ENCODE peak calls at places on chromosome 21, in four cellular contexts. One of them, this sample, is unnamed. For H3K27me3, the result is how much of the 10 kb centered on the place peaks cover.

GRCh38 chr21:17780539-17780938 is 38.6 kb downstream of the C21orf91 start:
- DNase-seq in K562: no peak
- DNase-seq in GM12878: peak
- DNase-seq in HepG2: no peak
- DNase-seq in this sample: no peak

GRCh38 chr21:15355066-15355465 is 290.3 kb upstream of the NRIP1 start:
- DNase-seq in HepG2: no peak
- DNase-seq in GM12878: no peak
- DNase-seq in K562: no peak
- DNase-seq in this sample: no peak

GRCh38 chr21:32719085-32719484 is 8.7 kb downstream of the SYNJ1 start:
- DNase-seq in GM12878: no peak
- DNase-seq in HepG2: no peak
- DNase-seq in K562: no peak
- DNase-seq in this sample: no peak

GRCh38 chr21:44533891-44534627 is 5.9 kb downstream of the KRTAP10-1 start:
- DNase-seq in K562: peak
- DNase-seq in GM12878: no peak
- DNase-seq in HepG2: no peak
- DNase-seq in this sample: no peak

GRCh38 chr21:38277501-38278111 is 20.8 kb downstream of the KCNJ15 start:
- DNase-seq in GM12878: no peak
- DNase-seq in HepG2: no peak
- DNase-seq in K562: no peak
- DNase-seq in this sample: no peak

GRCh38 chr21:31772674-31773555 is 41.0 kb upstream of the SCAF4 start:
- DNase-seq in GM12878: peak
- DNase-seq in HepG2: no peak
- DNase-seq in K562: no peak
- DNase-seq in this sample: no peak

GRCh38 chr21:38965241-38965640 is 159.5 kb downstream of the ETS2 start:
- DNase-seq in HepG2: peak
- DNase-seq in K562: no peak
- DNase-seq in GM12878: no peak
- DNase-seq in this sample: no peak

GRCh38 chr21:25961042-25961441 is 209.5 kb downstream of the APP start:
- DNase-seq in GM12878: no peak
- DNase-seq in K562: no peak
- DNase-seq in HepG2: no peak
- DNase-seq in this sample: peak

GRCh38 chr21:21751286-21751685 is 753.1 kb downstream of the NCAM2 start:
- DNase-seq in HepG2: no peak
- DNase-seq in GM12878: no peak
- DNase-seq in K562: no peak
- DNase-seq in this sample: no peak

GRCh38 chr21:40151611-40152010 is 284.4 kb downstream of the PCP4 start:
- DNase-seq in K562: no peak
- DNase-seq in HepG2: no peak
- DNase-seq in GM12878: no peak
- DNase-seq in this sample: no peak

GRCh38 chr21:15534450-15534886 is 195.3 kb upstream of the USP25 start:
- DNase-seq in HepG2: no peak
- DNase-seq in K562: no peak
- DNase-seq in GM12878: no peak
- DNase-seq in this sample: peak

GRCh38 chr21:32233055-32233546 is 45.7 kb downstream of the MIS18A start:
- DNase-seq in HepG2: no peak
- DNase-seq in GM12878: no peak
- DNase-seq in K562: no peak
- DNase-seq in this sample: no peak

GRCh38 chr21:39048064-39048463 is 135.2 kb downstream of the PSMG1 start:
- DNase-seq in K562: no peak
- DNase-seq in GM12878: no peak
- DNase-seq in HepG2: peak
- DNase-seq in this sample: peak

GRCh38 chr21:18772876-18773275 is 369.3 kb upstream of the TMPRSS15 start:
- DNase-seq in GM12878: no peak
- DNase-seq in HepG2: no peak
- DNase-seq in K562: no peak
- DNase-seq in this sample: no peak

GRCh38 chr21:39471598-39471997 is 19.8 kb downstream of the SH3BGR start:
- DNase-seq in GM12878: no peak
- DNase-seq in HepG2: no peak
- DNase-seq in K562: no peak
- DNase-seq in this sample: no peak

GRCh38 chr21:39612233-39613028 is at the start of gene B3GALT5:
- DNase-seq in K562: no peak
- DNase-seq in GM12878: no peak
- DNase-seq in HepG2: no peak
- DNase-seq in this sample: peak

GRCh38 chr21:16563795-16564194 is 834.0 kb downstream of the USP25 start:
- DNase-seq in GM12878: no peak
- DNase-seq in HepG2: peak
- DNase-seq in K562: no peak
- DNase-seq in this sample: peak

GRCh38 chr21:30674312-30674711 is 31.6 kb downstream of the KRTAP20-3 start:
- DNase-seq in K562: no peak
- DNase-seq in HepG2: no peak
- DNase-seq in GM12878: no peak
- DNase-seq in this sample: no peak

GRCh38 chr21:38740131-38740530 is 65.6 kb upstream of the ETS2 start:
- DNase-seq in HepG2: no peak
- DNase-seq in GM12878: no peak
- DNase-seq in K562: no peak
- DNase-seq in this sample: no peak

GRCh38 chr21:33026878-33027400 is 1.2 kb downstream of the OLIG2 start:
- DNase-seq in HepG2: no peak
- DNase-seq in K562: no peak
- DNase-seq in GM12878: no peak
- DNase-seq in this sample: peak

GRCh38 chr21:15441060-15441493 is 288.7 kb upstream of the USP25 start:
- DNase-seq in K562: no peak
- DNase-seq in HepG2: peak
- DNase-seq in GM12878: no peak
- DNase-seq in this sample: peak

GRCh38 chr21:39120876-39121599 is 62.2 kb downstream of the PSMG1 start:
- DNase-seq in GM12878: no peak
- DNase-seq in HepG2: no peak
- DNase-seq in K562: no peak
- DNase-seq in this sample: peak

GRCh38 chr21:29192999-29193563 is 62.6 kb downstream of the MAP3K7CL start:
- DNase-seq in K562: no peak
- DNase-seq in HepG2: no peak
- DNase-seq in GM12878: no peak
- DNase-seq in this sample: no peak

GRCh38 chr21:31553461-31553860 is 106.0 kb upstream of the SOD1 start:
- DNase-seq in HepG2: no peak
- DNase-seq in GM12878: no peak
- DNase-seq in K562: no peak
- DNase-seq in this sample: no peak

GRCh38 chr21:32350981-32351380 is 41.8 kb downstream of the URB1 start:
- DNase-seq in GM12878: no peak
- DNase-seq in HepG2: no peak
- DNase-seq in K562: no peak
- DNase-seq in this sample: no peak

GRCh38 chr21:36499578-36500471 is 19.9 kb upstream of the CLDN14 start:
- DNase-seq in HepG2: no peak
- DNase-seq in GM12878: no peak
- DNase-seq in K562: no peak
- DNase-seq in this sample: no peak

GRCh38 chr21:39110431-39110830 is 72.8 kb downstream of the PSMG1 start:
- DNase-seq in K562: no peak
- DNase-seq in GM12878: no peak
- DNase-seq in HepG2: no peak
- DNase-seq in this sample: no peak

GRCh38 chr21:38714998-38715397 is 90.7 kb upstream of the ETS2 start:
- DNase-seq in K562: no peak
- DNase-seq in HepG2: no peak
- DNase-seq in GM12878: no peak
- DNase-seq in this sample: no peak

GRCh38 chr21:37461494-37461893 is 94.9 kb downstream of the DYRK1A start:
- DNase-seq in GM12878: peak
- DNase-seq in HepG2: no peak
- DNase-seq in K562: no peak
- DNase-seq in this sample: no peak

GRCh38 chr21:19011448-19011847 is 607.9 kb upstream of the TMPRSS15 start:
- DNase-seq in K562: no peak
- DNase-seq in GM12878: no peak
- DNase-seq in HepG2: no peak
- DNase-seq in this sample: no peak

GRCh38 chr21:37244506-37245083 is 22.5 kb downstream of the VPS26C start:
- DNase-seq in HepG2: no peak
- DNase-seq in K562: no peak
- DNase-seq in GM12878: no peak
- DNase-seq in this sample: peak

GRCh38 chr21:32383812-32384211 is 9.0 kb downstream of the URB1 start:
- DNase-seq in HepG2: peak
- DNase-seq in K562: no peak
- DNase-seq in GM12878: no peak
- DNase-seq in this sample: no peak

GRCh38 chr21:32370971-32371766 is 21.6 kb downstream of the URB1 start:
- DNase-seq in K562: no peak
- DNase-seq in HepG2: no peak
- DNase-seq in GM12878: no peak
- DNase-seq in this sample: no peak

GRCh38 chr21:24375201-24375600 is 1232.1 kb downstream of the MRPL39 start:
- DNase-seq in K562: no peak
- DNase-seq in GM12878: no peak
- DNase-seq in HepG2: no peak
- DNase-seq in this sample: peak

GRCh38 chr21:34499116-34499515 is 12.9 kb downstream of the KCNE1 start:
- DNase-seq in K562: no peak
- DNase-seq in HepG2: no peak
- DNase-seq in GM12878: no peak
- DNase-seq in this sample: no peak
- TF ChIP-seq JUNB in K562: no peak
- TF ChIP-seq JUNB in HepG2: no peak
- TF ChIP-seq JUNB in GM12878: no peak
- TF ChIP-seq JUNB in this sample: no peak

GRCh38 chr21:45612096-45613019 is 31.2 kb upstream of the PCBP3 start:
- DNase-seq in HepG2: no peak
- DNase-seq in GM12878: no peak
- DNase-seq in K562: no peak
- DNase-seq in this sample: no peak
- H3K27me3 ChIP-seq in HepG2: half or more
- H3K27me3 ChIP-seq in GM12878: under half
- H3K27me3 ChIP-seq in K562: half or more
- H3K27me3 ChIP-seq in this sample: under half

GRCh38 chr21:27126140-27126539 is 159.3 kb upstream of the ADAMTS5 start:
- DNase-seq in GM12878: no peak
- DNase-seq in HepG2: no peak
- DNase-seq in K562: no peak
- DNase-seq in this sample: no peak
- TF ChIP-seq POLR2AphosphoS5 in GM12878: no peak
- TF ChIP-seq POLR2AphosphoS5 in HepG2: no peak
- TF ChIP-seq POLR2AphosphoS5 in K562: no peak
- TF ChIP-seq POLR2AphosphoS5 in this sample: no peak

GRCh38 chr21:34243562-34243961 is 120.2 kb upstream of the KCNE2 start:
- DNase-seq in GM12878: no peak
- DNase-seq in K562: no peak
- DNase-seq in HepG2: peak
- DNase-seq in this sample: peak
- TF ChIP-seq JUNB in GM12878: no peak
- TF ChIP-seq JUNB in K562: no peak
- TF ChIP-seq JUNB in HepG2: no peak
- TF ChIP-seq JUNB in this sample: no peak

GRCh38 chr21:42747746-42748351 is 94.4 kb downstream of the PDE9A start:
- DNase-seq in GM12878: no peak
- DNase-seq in K562: no peak
- DNase-seq in HepG2: no peak
- DNase-seq in this sample: no peak
- H3K27me3 ChIP-seq in GM12878: under half
- H3K27me3 ChIP-seq in K562: half or more
- H3K27me3 ChIP-seq in HepG2: under half
- H3K27me3 ChIP-seq in this sample: under half

GRCh38 chr21:41762753-41763152 is 4.1 kb downstream of the RIPK4 start:
- DNase-seq in HepG2: no peak
- DNase-seq in GM12878: no peak
- DNase-seq in K562: no peak
- DNase-seq in this sample: no peak

GRCh38 chr21:41763398-41763931 is 3.4 kb downstream of the RIPK4 start:
- DNase-seq in HepG2: no peak
- DNase-seq in K562: no peak
- DNase-seq in GM12878: no peak
- DNase-seq in this sample: peak

GRCh38 chr21:41763996-41764395 is 2.9 kb downstream of the RIPK4 start:
- DNase-seq in HepG2: no peak
- DNase-seq in K562: no peak
- DNase-seq in GM12878: no peak
- DNase-seq in this sample: no peak

GRCh38 chr21:41761211-41762181 is 5.4 kb downstream of the RIPK4 start:
- DNase-seq in GM12878: no peak
- DNase-seq in K562: no peak
- DNase-seq in HepG2: peak
- DNase-seq in this sample: peak

DNA sequence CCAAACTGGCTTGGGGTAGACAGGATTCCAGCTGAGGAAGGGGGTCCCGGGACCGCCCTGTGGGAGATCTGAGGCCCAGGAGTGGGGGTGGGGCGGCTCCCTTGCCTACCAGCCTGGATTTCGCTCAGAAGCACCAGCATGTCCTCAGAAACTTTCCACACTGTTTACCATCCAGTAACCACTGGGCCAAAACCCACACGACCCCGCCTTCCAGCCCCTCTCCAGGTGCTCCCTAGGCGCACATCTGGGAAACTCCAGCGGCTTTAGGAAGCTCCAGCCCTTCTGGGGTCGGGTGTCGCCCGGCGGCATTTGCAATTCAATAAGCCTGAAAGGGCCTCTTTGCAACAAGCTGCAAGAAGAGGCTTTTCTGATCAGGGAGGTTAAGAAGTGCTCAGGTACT is 4.6 kb downstream of the RIPK4 start:
- DNase-seq in K562: no peak
- DNase-seq in GM12878: no peak
- DNase-seq in HepG2: no peak
- DNase-seq in this sample: peak
- TF ChIP-seq POLR2AphosphoS5 in K562: no peak
- TF ChIP-seq POLR2AphosphoS5 in GM12878: no peak
- TF ChIP-seq POLR2AphosphoS5 in HepG2: no peak
- TF ChIP-seq POLR2AphosphoS5 in this sample: no peak